ENCODE peak calls at places on chromosomes 16 and 17, in six cellular contexts. L, H, B, U, O and P are unnamed samples.

GRCh38 chr17:76574166-76574565 is 11.5 kb downstream of the ST6GALNAC2 start:
- DNase-seq in L (no peak), H (no peak), B (no peak), U (no peak), O (no peak), P (no peak)

GRCh38 chr17:46736100-46736499 is 82.4 kb downstream of the WNT3 start:
- DNase-seq in L (no peak), H (no peak), B (no peak), U (no peak), O (peak), P (peak)

GRCh38 chr16:15484662-15485061 is 50.3 kb downstream of the BMERB1 start:
- DNase-seq in L (no peak), H (no peak), B (peak), U (no peak), O (no peak), P (no peak)

GRCh38 chr17:75518201-75518600 is 1.9 kb downstream of the TSEN54 start:
- DNase-seq in L (no peak), H (no peak), B (no peak), U (no peak), O (peak), P (peak)

GRCh38 chr16:85978291-85978775 is 79.4 kb downstream of the IRF8 start:
- DNase-seq in L (no peak), H (no peak), B (no peak), U (no peak), O (no peak), P (peak)

GRCh38 chr17:81500026-81500425 is 12.6 kb downstream of the ACTG1 start:
- DNase-seq in L (no peak), H (no peak), B (no peak), U (no peak), O (no peak), P (no peak)

GRCh38 chr17:66990047-66990446 is 25.5 kb downstream of the CACNG4 start:
- DNase-seq in L (no peak), H (no peak), B (no peak), U (no peak), O (no peak), P (no peak)

GRCh38 chr16:15593235-15593634 is 49.7 kb downstream of the MARF1 start:
- DNase-seq in L (no peak), H (no peak), B (no peak), U (no peak), O (no peak), P (peak)

GRCh38 chr17:12990041-12990808 is 27.6 kb downstream of the ELAC2 start:
- DNase-seq in L (no peak), H (peak), B (no peak), U (no peak), O (no peak), P (peak)

GRCh38 chr17:41492771-41493170 is 3.1 kb upstream of the KRT36 start:
- DNase-seq in L (no peak), H (peak), B (peak), U (peak), O (no peak), P (no peak)

GRCh38 chr16:84875846-84876245 is 56.1 kb downstream of the CRISPLD2 start:
- DNase-seq in L (no peak), H (no peak), B (peak), U (no peak), O (no peak), P (no peak)

GRCh38 chr17:7114875-7115614 is 423 bp upstream of the ASGR2 start:
- DNase-seq in L (no peak), H (no peak), B (peak), U (no peak), O (no peak), P (peak)

GRCh38 chr16:31471875-31472558 is at the start of gene TGFB1I1:
- DNase-seq in L (peak), H (no peak), B (no peak), U (peak), O (no peak), P (peak)

GRCh38 chr17:37691807-37692206 is 48.6 kb upstream of the DDX52 start:
- DNase-seq in L (no peak), H (no peak), B (no peak), U (no peak), O (no peak), P (no peak)

GRCh38 chr17:57858838-57859237 is 9.0 kb upstream of the MRPS23 start:
- DNase-seq in L (no peak), H (no peak), B (no peak), U (no peak), O (no peak), P (no peak)
- TF ChIP-seq MYC in L (no peak), H (no peak), B (no peak), U (no peak), O (no peak), P (no peak)

GRCh38 chr17:3669085-3669347 is 404 bp downstream of the EMC6 start:
- DNase-seq in L (no peak), H (no peak), B (no peak), U (no peak), O (no peak), P (no peak)

GRCh38 chr17:3668279-3669084 is at the start of the genes EMC6 and TAX1BP3:
- DNase-seq in L (peak), H (peak), B (peak), U (peak), O (peak), P (peak)

GRCh38 chr17:3666516-3666915 is 1.9 kb downstream of the TAX1BP3 start:
- DNase-seq in L (no peak), H (no peak), B (no peak), U (no peak), O (no peak), P (no peak)

GRCh38 chr17:3665834-3666233 is 2.5 kb downstream of the TAX1BP3 start:
- DNase-seq in L (no peak), H (no peak), B (no peak), U (no peak), O (no peak), P (no peak)

GRCh38 chr17:3667366-3668278 is 756 bp downstream of the TAX1BP3 start:
- DNase-seq in L (peak), H (peak), B (peak), U (peak), O (no peak), P (peak)
- TF ChIP-seq CTCF in L (peak), H (no peak), B (peak), U (peak), O (no peak), P (no peak)

GRCh38 chr17:83176272-83176955 is 97.0 kb downstream of the METRNL start:
- DNase-seq in L (no peak), H (no peak), B (no peak), U (no peak), O (no peak), P (no peak)

GRCh38 chr17:83178533-83179201 is 99.3 kb downstream of the METRNL start:
- DNase-seq in L (no peak), H (no peak), B (no peak), U (no peak), O (no peak), P (no peak)

GRCh38 chr17:83177611-83178532 is 98.5 kb downstream of the METRNL start:
- DNase-seq in L (no peak), H (no peak), B (no peak), U (no peak), O (no peak), P (no peak)

GRCh38 chr17:83175551-83176271 is 96.3 kb downstream of the METRNL start:
- DNase-seq in L (no peak), H (no peak), B (no peak), U (no peak), O (no peak), P (no peak)

DNA sequence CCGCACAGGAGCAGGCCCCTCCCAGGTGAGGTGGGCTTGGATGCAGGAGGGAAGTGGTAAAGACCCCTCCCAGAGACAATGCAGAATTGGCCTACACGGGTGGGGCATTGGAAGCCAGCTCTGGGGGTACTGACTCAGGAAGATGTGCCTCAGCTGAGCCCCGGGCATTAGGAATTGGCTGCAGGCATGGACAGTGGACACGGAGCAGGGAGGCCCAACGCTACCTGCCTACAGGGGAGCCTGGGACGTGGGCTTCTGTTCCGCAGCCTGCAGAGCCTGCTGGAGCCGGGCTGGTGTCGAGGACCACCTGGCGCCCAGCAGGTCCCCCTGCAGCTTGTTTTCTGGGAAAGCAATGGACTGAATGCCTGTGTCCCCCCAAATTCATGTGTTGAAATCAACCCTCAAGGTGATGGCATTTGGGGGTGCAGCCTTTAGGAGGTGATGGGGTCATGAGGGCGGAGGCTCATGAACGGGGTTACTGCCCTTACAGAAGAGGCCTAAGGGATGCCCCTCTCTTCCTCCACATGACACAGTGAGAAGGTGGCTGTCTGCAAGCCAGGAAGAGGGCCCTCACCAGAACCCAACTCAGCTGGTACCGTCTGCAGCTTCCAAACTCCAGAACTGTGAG is 97.7 kb downstream of the METRNL start:
- DNase-seq in L (no peak), H (no peak), B (no peak), U (no peak), O (no peak), P (no peak)
- TF ChIP-seq MYC in L (no peak), H (no peak), B (no peak), U (no peak), O (no peak), P (no peak)

GRCh38 chr16:69498926-69499325 is 66.8 kb upstream of the NFAT5 start:
- DNase-seq in L (no peak), H (no peak), B (no peak), U (no peak), O (no peak), P (no peak)

GRCh38 chr16:69495821-69496220 is 69.9 kb upstream of the NFAT5 start:
- DNase-seq in L (no peak), H (no peak), B (no peak), U (no peak), O (no peak), P (no peak)

GRCh38 chr16:69497876-69498596 is 67.7 kb upstream of the NFAT5 start:
- DNase-seq in L (no peak), H (peak), B (no peak), U (no peak), O (no peak), P (no peak)

GRCh38 chr16:69496376-69496775 is 69.4 kb upstream of the NFAT5 start:
- DNase-seq in L (no peak), H (no peak), B (no peak), U (no peak), O (no peak), P (no peak)

GRCh38 chr16:69494993-69495392 is 70.6 kb downstream of the CYB5B start:
- DNase-seq in L (no peak), H (peak), B (peak), U (peak), O (no peak), P (peak)
- TF ChIP-seq CTCF in L (peak), H (peak), B (peak), U (peak), O (peak), P (peak)

GRCh38 chr17:28741358-28742349 is 2.2 kb upstream of the TRAF4 start:
- DNase-seq in L (no peak), H (peak), B (no peak), U (no peak), O (no peak), P (peak)
- TF ChIP-seq MYC in L (no peak), H (peak), B (no peak), U (no peak), O (no peak), P (peak)

GRCh38 chr16:50245417-50246298 is 20.7 kb upstream of the ADCY7 start:
- DNase-seq in L (peak), H (peak), B (peak), U (peak), O (no peak), P (peak)
- TF ChIP-seq CTCF in L (peak), H (peak), B (peak), U (peak), O (peak), P (peak)

GRCh38 chr17:28346746-28347246 is 10.5 kb downstream of the POLDIP2 start:
- DNase-seq in L (no peak), H (peak), B (peak), U (peak), O (no peak), P (peak)
- TF ChIP-seq MYC in L (no peak), H (no peak), B (no peak), U (no peak), O (no peak), P (no peak)